ENCODE peak calls at places on chromosome 3, in six cellular contexts. X is GM12878, H is K562, F is A549, P is HepG2, K is endothelial cell of umbilical vein. Y is an unnamed sample.
A peak's percentile ranks its signal among the peaks of the same experiment; 100 is the strongest.

GRCh38 chr3:119333773-119334492 is 39.8 kb downstream of the ARHGAP31 start:
- DNase-seq in X (no peak), H (no peak), F (no peak), P (no peak), K (no peak), Y (no peak)

GRCh38 chr3:55639143-55639542 is 152.0 kb upstream of the WNT5A start:
- DNase-seq in X (no peak), H (no peak), F (no peak), P (no peak), K (no peak), Y (no peak)

GRCh38 chr3:45778761-45779201 is 17.6 kb downstream of the SLC6A20 start:
- DNase-seq in X (no peak), H (no peak), F (no peak), P (no peak), K (no peak), Y (no peak)

GRCh38 chr3:59797533-59797932 is 747.7 kb upstream of the CFAP20DC start:
- DNase-seq in X (no peak), H (no peak), F (no peak), P (no peak), K (no peak), Y (no peak)

GRCh38 chr3:161599702-161600101 is 103.1 kb downstream of the OTOL1 start:
- DNase-seq in X (no peak), H (no peak), F (no peak), P (no peak), K (no peak), Y (no peak)

GRCh38 chr3:64345351-64345750 is 120.1 kb upstream of the PRICKLE2 start:
- DNase-seq in X (no peak), H (no peak), F (no peak), P (no peak), K (no peak), Y (no peak)

GRCh38 chr3:41237907-41238306 is 38.6 kb downstream of the CTNNB1 start:
- DNase-seq in X (no peak), H (no peak), F (no peak), P (no peak), K (no peak), Y (no peak)

GRCh38 chr3:48303021-48303420 is 30.4 kb downstream of the SPINK8 start:
- DNase-seq in X (no peak), H (no peak), F (no peak), P (no peak), K (no peak), Y (no peak)

GRCh38 chr3:183455064-183455463 is 26.6 kb upstream of the MCF2L2 start:
- DNase-seq in X (no peak), H (no peak), F (no peak), P (peak; percentile 30), K (peak; percentile 83), Y (no peak)

GRCh38 chr3:12472000-12472399 is 12.3 kb upstream of the TSEN2 start:
- DNase-seq in X (no peak), H (no peak), F (no peak), P (no peak), K (no peak), Y (no peak)

GRCh38 chr3:12472796-12473195 is 11.5 kb upstream of the TSEN2 start:
- DNase-seq in X (no peak), H (no peak), F (no peak), P (no peak), K (no peak), Y (no peak)

GRCh38 chr3:12470680-12471079 is 13.6 kb upstream of the TSEN2 start:
- DNase-seq in X (no peak), H (no peak), F (no peak), P (no peak), K (no peak), Y (no peak)

GRCh38 chr3:12470111-12470510 is 14.2 kb upstream of the TSEN2 start:
- DNase-seq in X (no peak), H (no peak), F (no peak), P (no peak), K (no peak), Y (no peak)

DNA sequence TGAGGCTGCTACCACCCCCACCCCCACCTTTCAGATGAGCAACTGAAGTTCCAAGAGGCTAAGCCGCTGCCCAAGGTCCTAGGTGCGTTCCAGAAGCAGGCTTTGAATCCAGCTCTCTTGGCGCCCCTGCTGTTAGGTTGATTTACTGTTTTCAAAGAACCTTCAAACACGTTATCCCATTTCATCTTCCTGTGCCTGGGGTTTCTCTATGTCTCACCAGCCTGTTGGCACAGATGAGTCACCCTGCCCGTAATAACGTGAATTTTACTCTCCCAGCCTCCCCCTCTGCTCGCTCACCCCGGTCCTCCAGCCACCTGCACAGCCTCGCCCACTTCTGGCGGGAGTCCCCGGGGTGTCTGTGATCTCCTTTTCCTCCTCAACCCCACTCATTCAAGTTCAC is 13.1 kb upstream of the TSEN2 start:
- DNase-seq in X (no peak), H (no peak), F (peak; percentile 69), P (peak; percentile 36), K (no peak), Y (peak; percentile 50)
- TF ChIP-seq MAX in X (no peak), H (no peak), F (peak; percentile 59), P (no peak), K (no peak), Y (no peak)

DNA sequence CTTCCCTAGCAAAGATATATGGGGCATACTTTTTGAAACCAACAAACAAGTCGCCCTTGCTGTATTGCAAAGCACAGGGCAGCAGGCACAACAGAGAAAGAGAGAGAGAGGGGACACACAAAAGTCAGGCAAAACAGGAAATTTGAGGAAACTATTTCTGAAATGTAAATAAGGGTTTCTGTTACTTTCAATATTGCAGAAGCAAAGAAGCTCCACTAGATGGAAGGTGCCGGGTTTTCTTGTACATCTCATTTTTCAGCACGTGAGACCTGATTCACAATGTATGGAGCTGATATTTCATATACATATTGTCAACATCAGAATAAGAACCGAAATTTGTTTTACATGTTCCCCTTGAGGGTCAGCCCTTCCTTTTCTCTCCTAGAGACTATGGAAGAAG is 127.4 kb downstream of the FOXP1 start:
- DNase-seq in X (no peak), H (no peak), F (no peak), P (no peak), K (peak; percentile 45), Y (peak; percentile 36)
- TF ChIP-seq CTCF in X (no peak), H (no peak), F (no peak), P (no peak), K (peak; percentile 1), Y (no peak)

GRCh38 chr3:38834110-38834509 is 18.1 kb upstream of the SCN10A start:
- DNase-seq in X (no peak), H (peak; percentile 24), F (peak; percentile 9), P (peak; percentile 50), K (peak; percentile 95), Y (peak; percentile 92)
- TF ChIP-seq MYC in X (no peak), H (no peak), F (no peak), P (no peak), K (no peak), Y (peak; percentile 59)

DNA sequence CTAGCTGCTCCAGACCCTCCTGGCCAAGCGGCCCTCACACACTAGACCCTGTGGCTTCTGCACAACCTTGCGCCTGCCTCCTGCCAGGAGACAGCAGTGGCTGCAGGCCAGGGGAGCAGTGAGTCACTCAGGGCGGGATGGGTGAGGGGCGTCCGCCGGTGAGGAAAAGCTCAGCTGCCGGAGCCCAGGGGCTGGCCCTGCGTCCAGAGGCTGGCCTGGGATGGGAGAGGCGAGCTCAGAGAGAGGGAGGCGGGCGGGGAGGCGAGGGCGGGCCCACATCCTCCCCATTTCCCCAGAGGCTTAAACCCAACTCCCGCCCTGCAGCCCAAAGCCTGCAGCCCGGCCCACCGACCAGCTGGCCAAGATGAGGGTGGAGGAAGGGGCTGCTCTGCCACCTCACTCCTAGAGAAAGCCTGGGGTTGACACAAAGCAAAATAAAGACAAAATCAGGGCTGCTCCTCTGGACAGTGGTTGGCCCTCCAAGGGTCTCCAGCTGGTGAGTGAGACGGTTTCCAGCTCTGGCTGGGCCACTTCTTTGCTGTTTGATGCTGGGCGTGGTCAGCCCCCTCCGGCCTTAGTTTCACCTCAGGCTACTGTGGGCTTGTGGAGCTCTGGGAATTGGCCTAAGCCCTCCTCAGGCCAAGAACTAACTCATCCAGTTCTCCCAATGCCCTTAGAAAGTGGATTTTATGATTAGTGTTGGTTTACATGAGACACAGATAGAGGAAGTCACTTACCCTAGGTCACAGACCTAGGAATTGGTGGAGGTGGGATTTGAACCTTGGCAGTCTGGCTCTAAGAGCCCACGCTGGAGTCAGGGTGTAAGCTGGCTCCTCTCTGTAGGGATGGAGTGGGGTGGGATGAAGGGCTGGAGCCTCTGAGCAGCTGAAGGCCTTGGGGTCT is 50.6 kb downstream of the IQSEC1 start:
- DNase-seq in X (no peak), H (peak; percentile 58), F (peak; percentile 34), P (no peak), K (peak; percentile 51), Y (peak; percentile 95)
- TF ChIP-seq MAX in X (no peak), H (no peak), F (no peak), P (no peak), K (no peak), Y (no peak)

GRCh38 chr3:9800529-9800928 is 7.6 kb downstream of the ARPC4 start:
- DNase-seq in X (no peak), H (no peak), F (no peak), P (no peak), K (no peak), Y (no peak)
- TF ChIP-seq CTCF in X (peak; percentile 16), H (no peak), F (peak; percentile 31), P (peak; percentile 31), K (peak; percentile 22), Y (peak; percentile 16)

GRCh38 chr3:170911051-170911450 is 2.6 kb upstream of the EIF5A2 start:
- DNase-seq in X (no peak), H (no peak), F (no peak), P (no peak), K (no peak), Y (no peak)

GRCh38 chr3:170907519-170908234 is 760 bp downstream of the EIF5A2 start:
- DNase-seq in X (no peak), H (no peak), F (peak; percentile 15), P (peak; percentile 9), K (peak; percentile 27), Y (peak; percentile 56)

GRCh38 chr3:170910542-170910941 is 2.1 kb upstream of the EIF5A2 start:
- DNase-seq in X (no peak), H (no peak), F (no peak), P (no peak), K (no peak), Y (no peak)

GRCh38 chr3:170909129-170909903 is 879 bp upstream of the EIF5A2 start:
- DNase-seq in X (no peak), H (no peak), F (peak; percentile 31), P (peak; percentile 69), K (peak; percentile 4), Y (peak; percentile 63)

DNA sequence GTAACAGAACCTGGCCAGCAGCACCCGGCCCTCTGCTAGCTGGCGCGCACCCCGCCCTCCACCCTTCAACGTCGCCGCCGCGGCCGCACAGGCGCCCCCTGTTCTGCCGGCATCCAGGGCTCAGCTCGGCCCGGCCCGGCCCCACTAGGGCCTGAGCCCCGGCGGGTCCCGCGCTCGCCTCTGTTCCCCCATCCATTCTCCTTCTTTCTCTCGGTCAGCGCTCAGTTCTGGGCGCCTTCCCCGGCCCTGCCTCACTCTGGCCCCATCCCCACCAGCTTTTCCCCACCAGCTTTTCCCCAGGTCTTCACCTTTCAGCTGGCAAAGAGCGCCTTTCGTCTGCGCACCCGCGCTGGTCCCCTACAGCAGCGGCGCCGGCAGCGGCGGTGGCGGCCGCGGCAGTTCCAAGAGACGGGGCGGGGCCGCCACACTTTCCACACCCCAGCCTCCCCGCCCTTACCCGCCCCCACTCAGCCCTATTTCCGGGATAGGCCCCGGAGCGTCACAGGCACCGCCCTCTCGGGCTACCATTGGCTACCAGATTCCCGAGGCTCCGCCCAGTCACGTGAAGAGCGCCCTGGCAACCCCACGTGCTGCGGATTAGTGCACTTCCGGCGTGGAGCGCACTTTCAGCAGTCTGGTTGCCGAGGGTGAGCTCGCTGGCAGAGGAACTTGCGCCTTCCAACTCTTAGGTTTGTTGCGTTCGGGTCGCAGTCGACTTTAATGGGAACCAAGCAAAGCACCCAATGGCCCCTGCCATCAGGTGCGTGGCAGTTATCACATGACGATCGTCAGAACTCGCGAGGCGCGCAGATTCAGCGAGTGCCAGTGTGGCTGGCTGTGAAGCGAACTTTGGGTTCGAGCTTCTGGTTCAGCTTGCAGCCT is at the start of gene EIF5A2:
- DNase-seq in X (peak; percentile 33), H (peak; percentile 99), F (peak; percentile 93), P (peak; percentile 84), K (peak; percentile 92), Y (peak; percentile 98)
- TF ChIP-seq MYC in X (no peak), H (no peak), F (peak; percentile 51), P (peak; percentile 76), K (peak; percentile 35), Y (peak; percentile 96)